ENCODE peak calls at places on chromosomes 7 and 10, in six cellular contexts. I is type B pancreatic cell, J is foreskin fibroblast, B is neural crest cell, Z is NB4, Y is BJ. O is an unnamed sample.

GRCh38 chr7:137025469-137026175 is 157.2 kb downstream of the CHRM2 start:
- DNase-seq in Z (no peak), B (no peak), J (peak), Y (no peak), I (no peak), O (no peak)

GRCh38 chr10:72740526-72740925 is 48.6 kb downstream of the MCU start:
- DNase-seq in B (no peak), I (no peak), J (peak), Y (no peak), Z (peak), O (no peak)

GRCh38 chr10:75266945-75267344 is 31.2 kb upstream of the COMTD1 start:
- DNase-seq in Z (no peak), B (no peak), J (no peak), I (no peak), Y (no peak), O (no peak)

GRCh38 chr7:1898628-1899185 is 228.6 kb downstream of the ELFN1 start:
- DNase-seq in J (no peak), I (no peak), Z (no peak), Y (no peak), B (no peak), O (no peak)

GRCh38 chr10:59905066-59905734 is 1.2 kb downstream of the CCDC6 start:
- DNase-seq in Z (peak), J (peak), Y (no peak), B (peak), I (no peak), O (no peak)

GRCh38 chr10:1214882-1215540 is 158.8 kb downstream of the WDR37 start:
- DNase-seq in J (no peak), Z (no peak), B (no peak), Y (no peak), I (no peak), O (peak)

GRCh38 chr10:31947144-31947926 is 18.7 kb upstream of the ARHGAP12 start:
- DNase-seq in Z (peak), I (no peak), B (no peak), Y (peak), J (peak), O (no peak)

GRCh38 chr7:54109501-54109900 is 432.7 kb upstream of the VSTM2A start:
- DNase-seq in Z (no peak), B (no peak), I (no peak), Y (no peak), J (no peak), O (no peak)

GRCh38 chr7:70676243-70676642 is 455.7 kb upstream of the GALNT17 start:
- DNase-seq in B (no peak), Z (no peak), I (no peak), Y (no peak), J (no peak), O (no peak)

GRCh38 chr7:100007887-100008286 is 7.5 kb upstream of the ZKSCAN1 start:
- DNase-seq in Z (no peak), I (no peak), Y (no peak), J (no peak), B (no peak), O (no peak)

GRCh38 chr10:101566333-101567164 is 21.5 kb downstream of the POLL start:
- DNase-seq in Z (no peak), J (no peak), I (peak), Y (no peak), B (no peak), O (no peak)

GRCh38 chr7:56479748-56480147 is 363.5 kb upstream of the NUPR2 start:
- DNase-seq in Z (no peak), J (no peak), Y (no peak), B (no peak), I (no peak), O (peak)

GRCh38 chr7:76283254-76284159 is 19.0 kb upstream of the HSPB1 start:
- DNase-seq in Y (no peak), Z (no peak), I (no peak), B (no peak), J (no peak), O (no peak)

GRCh38 chr7:95126053-95126709 is 198.2 kb downstream of the PON1 start:
- DNase-seq in Y (no peak), J (no peak), I (no peak), Z (no peak), B (no peak), O (no peak)

GRCh38 chr10:89022734-89023133 is 32.1 kb downstream of the FAS start:
- DNase-seq in J (no peak), Y (no peak), I (no peak), B (no peak), Z (no peak), O (no peak)

GRCh38 chr10:992523-993340 is 4.5 kb downstream of the GTPBP4 start:
- DNase-seq in B (no peak), I (no peak), J (no peak), Z (no peak), Y (no peak), O (no peak)

GRCh38 chr7:50475340-50475739 is 25.2 kb upstream of the FIGNL1 start:
- DNase-seq in J (no peak), Y (no peak), B (no peak), I (no peak), Z (no peak), O (no peak)

GRCh38 chr7:127460077-127460476 is 67.6 kb upstream of the ZNF800 start:
- DNase-seq in J (no peak), Y (no peak), I (no peak), B (no peak), Z (no peak), O (no peak)

GRCh38 chr10:113300628-113301027 is 252.2 kb upstream of the HABP2 start:
- DNase-seq in B (no peak), J (no peak), I (no peak), Z (no peak), Y (no peak), O (no peak)

GRCh38 chr10:113298616-113299015 is 254.2 kb upstream of the HABP2 start:
- DNase-seq in I (no peak), J (no peak), Z (no peak), Y (no peak), B (no peak), O (no peak)

GRCh38 chr10:113302062-113302461 is 250.8 kb upstream of the HABP2 start:
- DNase-seq in B (no peak), Y (no peak), J (no peak), Z (no peak), I (no peak), O (no peak)

GRCh38 chr10:113303747-113304146 is 249.1 kb upstream of the HABP2 start:
- DNase-seq in Z (no peak), I (no peak), Y (no peak), J (no peak), B (no peak), O (no peak)

DNA sequence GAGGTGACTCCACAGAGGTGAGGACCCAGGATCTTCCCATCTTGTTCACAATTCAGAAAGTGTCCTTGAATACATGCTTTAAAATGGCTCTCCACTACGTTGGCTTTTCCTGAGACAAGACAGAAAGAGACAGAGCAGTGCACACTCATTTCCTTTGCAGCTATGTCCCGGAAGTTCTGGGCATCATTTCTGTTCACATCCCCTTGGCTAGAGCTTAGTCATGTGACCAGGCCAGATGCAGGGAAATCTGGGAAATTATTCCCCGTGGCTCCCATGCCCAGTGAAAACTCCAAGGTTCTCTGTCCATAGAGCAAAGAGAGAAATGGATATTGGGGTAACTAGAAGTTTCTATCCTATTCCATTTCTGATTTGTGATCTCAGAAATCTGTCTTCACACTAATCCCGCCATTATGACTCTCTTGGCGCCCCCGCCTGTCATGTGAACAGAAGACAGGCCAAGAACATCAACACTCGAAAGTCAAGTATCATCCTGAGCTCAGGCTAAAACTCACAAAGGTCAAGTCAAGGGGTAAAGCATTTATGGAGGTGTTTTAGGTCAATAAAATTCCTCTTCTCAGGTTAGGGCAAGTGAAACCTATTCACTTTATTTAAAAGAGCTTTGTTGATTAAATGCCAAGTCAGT is 251.4 kb upstream of the HABP2 start:
- DNase-seq in J (no peak), Y (no peak), I (no peak), Z (peak), B (no peak), O (no peak)
- TF ChIP-seq CTCF in J (no peak), Y (no peak), I (peak), Z (peak), B (no peak), O (no peak)

GRCh38 chr10:51894752-51895151 is 195.4 kb upstream of the CSTF2T start:
- DNase-seq in I (no peak), B (no peak), Z (no peak), J (no peak), Y (no peak), O (no peak)
- TF ChIP-seq CTCF in I (no peak), B (no peak), Z (no peak), J (no peak), Y (no peak), O (no peak)

DNA sequence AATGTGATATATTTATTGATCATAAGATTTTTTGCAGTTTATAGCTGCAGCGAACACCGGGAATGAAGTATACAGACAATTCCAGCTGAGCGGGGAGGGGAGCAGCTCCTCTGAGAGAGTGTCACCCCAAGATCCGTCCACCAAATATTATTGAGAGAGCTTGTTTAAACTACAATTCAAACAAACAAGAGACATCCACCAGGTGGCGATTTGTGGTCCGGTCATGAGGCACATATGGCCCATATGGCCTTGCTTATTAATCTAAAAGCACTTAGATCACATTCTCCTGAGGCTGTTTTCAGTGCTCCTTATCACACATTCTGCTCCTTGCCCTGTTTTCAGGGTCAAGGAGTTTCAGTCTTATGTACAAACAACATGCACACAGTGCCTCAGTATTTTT is 83.1 kb downstream of the THSD7A start:
- DNase-seq in I (no peak), J (no peak), Z (peak), B (no peak), Y (no peak), O (no peak)
- TF ChIP-seq CTCF in I (peak), J (no peak), Z (peak), B (peak), Y (no peak), O (no peak)

DNA sequence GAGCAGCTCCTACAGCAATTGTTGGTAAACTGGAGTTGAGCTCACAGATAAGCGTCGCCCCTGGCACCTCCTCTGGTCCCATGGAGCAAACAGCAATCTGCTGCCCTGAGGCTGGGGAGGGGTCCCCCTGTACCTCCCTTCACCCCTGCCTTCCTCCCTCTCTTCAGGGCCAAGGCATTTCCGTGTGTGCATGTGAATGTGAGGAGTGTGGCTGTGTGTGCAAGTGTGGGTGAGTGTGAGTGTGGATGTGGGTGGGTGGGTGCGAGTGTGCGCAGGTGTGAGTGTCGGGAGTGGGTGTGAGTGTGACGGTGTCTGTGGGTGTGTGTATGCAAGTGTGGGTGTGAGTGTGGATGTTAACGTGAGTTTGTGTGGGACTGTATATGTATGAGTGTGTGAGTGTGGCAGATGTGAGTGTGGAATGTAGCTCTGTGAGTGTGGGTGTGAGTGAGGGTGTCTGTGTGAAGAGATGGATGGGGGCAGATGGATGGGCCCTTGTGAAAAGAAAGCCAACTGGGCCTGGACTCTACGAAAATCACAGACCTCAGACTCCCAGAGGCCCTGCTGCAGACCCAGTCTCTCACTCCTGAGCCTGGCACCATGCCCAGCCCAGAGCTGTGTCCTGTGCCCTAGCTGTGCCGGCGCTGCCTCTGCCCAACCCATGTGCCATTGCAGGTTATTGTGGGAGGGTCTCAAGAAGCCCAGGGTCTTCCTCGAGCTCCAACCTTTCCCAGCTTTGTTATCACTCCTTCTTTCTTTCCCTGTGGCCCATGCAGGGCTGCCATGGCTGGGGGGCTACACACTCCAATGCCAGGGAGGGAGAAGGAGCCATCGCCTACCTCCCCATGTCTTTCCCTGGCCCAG is 73.9 kb downstream of the GRID1 start:
- DNase-seq in Y (no peak), Z (no peak), J (no peak), B (no peak), I (peak), O (peak)
- TF ChIP-seq CTCF in Y (no peak), Z (no peak), J (no peak), B (no peak), I (no peak), O (no peak)

GRCh38 chr10:11617233-11617632 is 5.8 kb upstream of the USP6NL start:
- DNase-seq in J (no peak), I (no peak), Z (no peak), Y (no peak), B (no peak), O (no peak)

GRCh38 chr10:11615396-11615795 is 3.9 kb upstream of the USP6NL start:
- DNase-seq in B (no peak), I (no peak), J (no peak), Y (no peak), Z (no peak), O (no peak)

GRCh38 chr10:11612004-11613001 is 853 bp upstream of the USP6NL start:
- DNase-seq in J (no peak), Z (peak), I (no peak), B (no peak), Y (no peak), O (no peak)

GRCh38 chr10:11611248-11612003 is at the start of gene USP6NL:
- DNase-seq in B (peak), I (peak), Z (peak), Y (peak), J (peak), O (peak)

GRCh38 chr10:11616021-11616420 is 4.6 kb upstream of the USP6NL start:
- DNase-seq in Y (no peak), Z (no peak), B (no peak), I (no peak), J (no peak), O (no peak)
- TF ChIP-seq CTCF in Y (no peak), Z (no peak), B (no peak), I (no peak), J (no peak), O (no peak)

GRCh38 chr7:158103378-158103777 is 484.2 kb downstream of the PTPRN2 start:
- DNase-seq in B (no peak), Z (no peak), Y (no peak), J (no peak), I (peak), O (peak)
- TF ChIP-seq CTCF in B (no peak), Z (no peak), Y (no peak), J (no peak), I (no peak), O (no peak)

GRCh38 chr10:84329094-84329611 is 764 bp downstream of the CCSER2 start:
- DNase-seq in B (peak), J (no peak), Y (no peak), Z (peak), I (no peak), O (no peak)
- TF ChIP-seq CTCF in B (no peak), J (no peak), Y (no peak), Z (no peak), I (peak), O (no peak)

GRCh38 chr10:35780970-35781642 is 139.0 kb upstream of the FZD8 start:
- DNase-seq in Y (no peak), I (no peak), Z (no peak), J (no peak), B (no peak), O (no peak)
- TF ChIP-seq CTCF in Y (no peak), I (no peak), Z (no peak), J (peak), B (no peak), O (no peak)

GRCh38 chr10:119687192-119688032 is 36.2 kb downstream of the BAG3 start:
- DNase-seq in I (no peak), Y (no peak), J (no peak), B (peak), Z (no peak), O (no peak)

GRCh38 chr10:119689016-119689564 is 36.8 kb upstream of the INPP5F start:
- DNase-seq in B (no peak), J (no peak), Z (no peak), Y (no peak), I (no peak), O (no peak)

GRCh38 chr10:119691726-119692125 is 34.1 kb upstream of the INPP5F start:
- DNase-seq in Z (no peak), J (no peak), I (no peak), Y (no peak), B (no peak), O (no peak)

GRCh38 chr10:119686465-119687191 is 35.4 kb downstream of the BAG3 start:
- DNase-seq in B (peak), Y (peak), J (peak), I (peak), Z (peak), O (peak)

DNA sequence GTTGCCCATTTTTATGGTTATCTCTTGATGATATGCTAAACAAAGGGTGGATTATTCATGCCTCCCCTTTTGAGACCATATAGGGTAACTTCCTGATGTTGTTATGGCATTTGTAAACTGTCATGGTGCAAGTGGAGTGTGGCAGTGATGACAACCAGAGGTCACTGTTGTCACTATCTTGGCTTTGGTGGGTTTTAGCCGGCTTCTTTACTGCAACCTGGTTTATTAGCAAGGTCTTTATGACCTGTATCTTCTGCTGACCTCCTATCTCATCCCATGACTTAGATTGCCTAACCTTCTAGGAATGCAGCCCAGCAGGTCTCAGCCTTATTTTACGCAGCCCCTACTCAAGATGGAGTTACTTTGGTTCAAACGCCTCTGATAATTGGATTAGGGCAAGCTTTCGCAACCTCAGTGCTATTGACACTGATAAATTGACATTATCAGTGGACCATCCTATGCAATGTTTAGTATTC is 36.9 kb downstream of the BAG3 start:
- DNase-seq in Z (peak), Y (no peak), B (no peak), I (no peak), J (no peak), O (no peak)
- TF ChIP-seq CTCF in Z (no peak), Y (no peak), B (no peak), I (no peak), J (no peak), O (no peak)

GRCh38 chr10:131898713-131899112 is 2.1 kb upstream of the PPP2R2D start:
- DNase-seq in Z (peak), J (no peak), I (no peak), B (no peak), Y (no peak), O (no peak)

GRCh38 chr10:131901181-131901829 is 497 bp downstream of the PPP2R2D start:
- DNase-seq in Z (peak), B (peak), I (no peak), Y (no peak), J (no peak), O (no peak)

GRCh38 chr10:131900350-131901152 is at the start of gene PPP2R2D:
- DNase-seq in J (peak), I (peak), Y (peak), Z (peak), B (peak), O (peak)

GRCh38 chr10:131899116-131899690 is 1.6 kb upstream of the PPP2R2D start:
- DNase-seq in J (no peak), I (no peak), B (no peak), Y (no peak), Z (no peak), O (no peak)

DNA sequence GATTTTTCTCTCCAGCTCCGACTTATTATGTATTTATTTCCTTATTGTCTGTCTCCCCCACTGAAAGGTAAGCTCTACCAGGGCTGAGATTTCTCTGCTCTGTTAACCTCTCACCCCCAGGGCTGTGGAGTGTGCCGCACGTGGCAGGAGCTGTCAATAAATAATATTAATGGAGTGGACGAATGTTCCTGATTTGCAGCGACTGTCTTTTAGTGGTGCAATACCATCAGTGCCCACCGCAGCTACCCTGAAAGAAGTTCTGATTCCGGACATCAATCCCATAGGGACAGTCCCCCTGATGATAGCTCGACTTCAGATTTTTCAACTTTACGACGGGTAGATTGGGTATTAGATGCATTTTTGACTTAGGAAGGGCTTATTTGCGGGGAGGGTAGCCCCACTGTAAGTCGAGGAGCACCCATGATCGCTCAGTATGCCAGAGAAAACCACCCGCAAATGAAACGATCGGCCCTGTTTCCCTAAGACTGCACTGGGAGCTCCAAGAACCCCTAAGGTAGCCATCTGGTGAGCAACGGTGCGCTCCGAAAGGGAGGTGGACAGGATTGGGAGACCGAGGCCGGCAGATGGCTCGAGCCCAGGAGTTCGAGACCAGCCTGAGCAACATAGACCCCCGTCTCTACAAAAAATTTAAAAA is 986 bp upstream of the PPP2R2D start:
- DNase-seq in Y (no peak), B (no peak), Z (peak), I (no peak), J (no peak), O (no peak)
- TF ChIP-seq CTCF in Y (no peak), B (peak), Z (peak), I (peak), J (no peak), O (peak)

O was measured in osteocyte.